ENCODE peak calls at places on chromosomes 13 and 19, in four cellular contexts. One of them, this sample, is unnamed.

GRCh38 chr19:48989701-48990291 is 3.3 kb downstream of the GYS1 start:
- DNase-seq in GM12878: no peak
- DNase-seq in A549: no peak
- DNase-seq in H1: no peak
- DNase-seq in this sample: no peak

GRCh38 chr19:5172859-5173577 is 167.6 kb downstream of the PTPRS start:
- DNase-seq in H1: no peak
- DNase-seq in GM12878: no peak
- DNase-seq in A549: peak; percentile 97
- DNase-seq in this sample: no peak

GRCh38 chr19:13098291-13099072 is 4.2 kb downstream of the LYL1 start:
- DNase-seq in H1: no peak
- DNase-seq in A549: no peak
- DNase-seq in GM12878: no peak
- DNase-seq in this sample: no peak

GRCh38 chr19:2064788-2065524 is 13.9 kb upstream of the MKNK2 start:
- DNase-seq in H1: no peak
- DNase-seq in A549: no peak
- DNase-seq in GM12878: no peak
- DNase-seq in this sample: no peak

GRCh38 chr19:3275068-3275582 is 50.7 kb downstream of the CELF5 start:
- DNase-seq in H1: peak; percentile 43
- DNase-seq in GM12878: no peak
- DNase-seq in A549: peak; percentile 42
- DNase-seq in this sample: no peak

GRCh38 chr13:36447501-36447900 is 15.2 kb downstream of the CCNA1 start:
- DNase-seq in H1: no peak
- DNase-seq in A549: no peak
- DNase-seq in GM12878: no peak
- DNase-seq in this sample: no peak

GRCh38 chr19:37989855-37990254 is 82.8 kb downstream of the SIPA1L3 start:
- DNase-seq in H1: peak; percentile 58
- DNase-seq in A549: no peak
- DNase-seq in GM12878: no peak
- DNase-seq in this sample: no peak

GRCh38 chr13:28964052-28964451 is 143.9 kb downstream of the MTUS2 start:
- DNase-seq in GM12878: no peak
- DNase-seq in A549: no peak
- DNase-seq in H1: no peak
- DNase-seq in this sample: no peak

GRCh38 chr19:49570138-49570856 is 10.1 kb downstream of the NOSIP start:
- DNase-seq in H1: no peak
- DNase-seq in GM12878: no peak
- DNase-seq in A549: peak; percentile 92
- DNase-seq in this sample: peak; percentile 86

GRCh38 chr13:31595568-31595967 is 143.8 kb upstream of the RXFP2 start:
- DNase-seq in H1: no peak
- DNase-seq in A549: no peak
- DNase-seq in GM12878: no peak
- DNase-seq in this sample: no peak

GRCh38 chr13:53683146-53683545 is 654.5 kb downstream of the OLFM4 start:
- DNase-seq in GM12878: no peak
- DNase-seq in A549: no peak
- DNase-seq in H1: no peak
- DNase-seq in this sample: no peak

GRCh38 chr13:106490887-106491321 is 44.6 kb downstream of the EFNB2 start:
- DNase-seq in GM12878: no peak
- DNase-seq in A549: no peak
- DNase-seq in H1: no peak
- DNase-seq in this sample: no peak

GRCh38 chr13:35210234-35210633 is 266.3 kb downstream of the MAB21L1 start:
- DNase-seq in H1: no peak
- DNase-seq in A549: no peak
- DNase-seq in GM12878: no peak
- DNase-seq in this sample: peak; percentile 3

GRCh38 chr13:72504026-72504925 is 223.2 kb downstream of the MZT1 start:
- DNase-seq in H1: no peak
- DNase-seq in GM12878: no peak
- DNase-seq in A549: no peak
- DNase-seq in this sample: no peak

GRCh38 chr13:52599037-52599852 is 43.0 kb upstream of the HNRNPA1L2 start:
- DNase-seq in A549: no peak
- DNase-seq in H1: no peak
- DNase-seq in GM12878: no peak
- DNase-seq in this sample: no peak

GRCh38 chr13:52597676-52598075 is 44.6 kb upstream of the HNRNPA1L2 start:
- DNase-seq in A549: no peak
- DNase-seq in H1: no peak
- DNase-seq in GM12878: no peak
- DNase-seq in this sample: no peak

GRCh38 chr13:52600666-52601065 is 41.6 kb upstream of the HNRNPA1L2 start:
- DNase-seq in A549: no peak
- DNase-seq in GM12878: no peak
- DNase-seq in H1: no peak
- DNase-seq in this sample: no peak

DNA sequence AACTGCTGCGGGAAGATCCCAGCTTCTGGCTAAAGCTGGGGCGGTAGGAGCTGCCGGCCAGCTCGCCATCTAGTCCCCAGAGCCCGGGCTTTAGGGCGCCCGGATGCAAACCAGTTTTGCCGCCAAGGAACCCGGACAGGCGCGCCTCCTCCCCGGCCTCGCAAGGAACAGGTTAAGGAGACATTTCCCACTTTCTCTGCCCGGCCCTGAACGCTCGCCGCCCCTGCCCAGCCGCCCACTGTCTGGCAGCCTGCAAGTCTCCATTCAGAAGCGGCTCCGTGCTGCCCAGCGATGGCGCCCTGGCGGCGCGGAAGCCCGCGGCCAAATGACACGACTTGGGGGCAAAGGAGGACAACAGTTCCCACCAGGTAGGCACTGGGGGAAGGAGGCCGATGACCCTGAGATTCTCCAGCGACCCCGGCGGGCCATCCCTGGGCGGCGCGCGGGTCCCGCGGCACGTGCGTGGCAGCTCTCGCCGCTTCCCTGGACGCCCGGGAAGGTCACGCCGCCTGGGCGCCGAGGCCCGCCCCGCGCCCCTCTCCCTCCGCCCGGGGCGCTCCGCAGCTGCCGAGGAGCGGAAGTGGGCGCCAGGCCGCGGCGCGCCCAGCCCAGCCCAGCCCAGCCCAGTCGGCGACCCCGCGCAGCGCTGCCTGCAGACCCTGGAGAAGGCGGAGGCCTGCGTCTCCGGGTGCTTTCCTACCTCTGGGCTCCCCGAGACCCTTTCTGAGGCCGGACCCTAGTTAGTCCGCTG is 42.2 kb upstream of the HNRNPA1L2 start:
- DNase-seq in A549: no peak
- DNase-seq in H1: no peak
- DNase-seq in GM12878: no peak
- DNase-seq in this sample: peak; percentile 85
- TF ChIP-seq CHD2 in A549: no peak
- TF ChIP-seq CHD2 in H1: no peak
- TF ChIP-seq CHD2 in GM12878: no peak
- TF ChIP-seq CHD2 in this sample: no peak

DNA sequence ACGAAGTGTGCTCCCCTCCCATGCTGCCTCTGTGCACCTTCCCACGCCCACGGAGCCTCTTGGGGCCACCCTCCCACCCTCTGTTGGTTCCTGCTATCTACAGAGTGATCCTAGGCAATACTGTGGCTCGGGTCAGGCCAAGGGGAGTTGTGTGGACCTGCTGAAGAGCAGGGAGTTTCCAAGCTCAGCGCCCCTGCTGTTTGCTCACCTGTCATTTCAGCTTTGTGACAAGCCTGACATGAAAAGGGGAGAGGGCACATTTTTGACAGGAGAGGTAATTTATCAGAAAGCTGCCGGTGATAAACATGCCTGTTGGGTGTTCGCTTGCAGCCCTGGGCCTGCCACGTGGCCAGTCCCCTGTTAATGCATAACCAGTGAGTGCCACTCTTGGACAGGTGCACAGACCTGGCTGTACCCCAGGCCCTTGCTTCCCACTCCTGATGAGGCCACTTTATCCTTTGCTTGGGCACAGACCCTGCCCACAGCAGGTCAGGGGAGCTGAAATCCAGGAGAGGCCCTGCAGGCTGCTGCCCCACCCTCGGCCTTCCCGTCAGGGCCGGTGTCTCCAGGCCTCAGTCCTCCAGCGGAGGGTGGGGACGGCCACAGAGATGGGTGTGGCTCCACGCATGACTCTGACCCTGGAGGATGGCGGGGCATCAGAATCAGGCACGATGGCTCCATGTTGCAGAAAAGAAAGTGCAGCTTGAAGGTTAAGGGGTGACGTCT is 201.5 kb upstream of the GPR12 start:
- DNase-seq in A549: no peak
- DNase-seq in GM12878: no peak
- DNase-seq in H1: no peak
- DNase-seq in this sample: no peak
- H3K27ac ChIP-seq in A549: no peak overlapping the region
- H3K27ac ChIP-seq in GM12878: no peak overlapping the region
- H3K27ac ChIP-seq in H1: no peak overlapping the region
- H3K27ac ChIP-seq in this sample: no peak overlapping the region

GRCh38 chr13:44854264-44855060 is 134.8 kb downstream of the NUFIP1 start:
- DNase-seq in GM12878: no peak
- DNase-seq in H1: no peak
- DNase-seq in A549: no peak
- DNase-seq in this sample: no peak
- TF ChIP-seq CHD2 in GM12878: no peak
- TF ChIP-seq CHD2 in H1: no peak
- TF ChIP-seq CHD2 in A549: no peak
- TF ChIP-seq CHD2 in this sample: no peak

GRCh38 chr19:51324082-51324481 is 12.6 kb downstream of the IGLON5 start:
- DNase-seq in GM12878: no peak
- DNase-seq in H1: no peak
- DNase-seq in A549: no peak
- DNase-seq in this sample: no peak

GRCh38 chr19:51326216-51327065 is 15.0 kb downstream of the IGLON5 start:
- DNase-seq in GM12878: no peak
- DNase-seq in A549: no peak
- DNase-seq in H1: no peak
- DNase-seq in this sample: no peak

GRCh38 chr19:51323481-51323891 is 12.0 kb downstream of the IGLON5 start:
- DNase-seq in GM12878: no peak
- DNase-seq in H1: no peak
- DNase-seq in A549: no peak
- DNase-seq in this sample: no peak

GRCh38 chr19:51327066-51327985 is 14.6 kb downstream of the VSIG10L start:
- DNase-seq in GM12878: no peak
- DNase-seq in A549: peak; percentile 85
- DNase-seq in H1: peak; percentile 38
- DNase-seq in this sample: no peak

GRCh38 chr19:51325161-51325979 is 13.9 kb downstream of the IGLON5 start:
- DNase-seq in H1: no peak
- DNase-seq in GM12878: no peak
- DNase-seq in A549: no peak
- DNase-seq in this sample: no peak
- H3K27ac ChIP-seq in H1: no peak overlapping the region
- H3K27ac ChIP-seq in GM12878: no peak overlapping the region
- H3K27ac ChIP-seq in A549: no peak overlapping the region
- H3K27ac ChIP-seq in this sample: no peak overlapping the region

DNA sequence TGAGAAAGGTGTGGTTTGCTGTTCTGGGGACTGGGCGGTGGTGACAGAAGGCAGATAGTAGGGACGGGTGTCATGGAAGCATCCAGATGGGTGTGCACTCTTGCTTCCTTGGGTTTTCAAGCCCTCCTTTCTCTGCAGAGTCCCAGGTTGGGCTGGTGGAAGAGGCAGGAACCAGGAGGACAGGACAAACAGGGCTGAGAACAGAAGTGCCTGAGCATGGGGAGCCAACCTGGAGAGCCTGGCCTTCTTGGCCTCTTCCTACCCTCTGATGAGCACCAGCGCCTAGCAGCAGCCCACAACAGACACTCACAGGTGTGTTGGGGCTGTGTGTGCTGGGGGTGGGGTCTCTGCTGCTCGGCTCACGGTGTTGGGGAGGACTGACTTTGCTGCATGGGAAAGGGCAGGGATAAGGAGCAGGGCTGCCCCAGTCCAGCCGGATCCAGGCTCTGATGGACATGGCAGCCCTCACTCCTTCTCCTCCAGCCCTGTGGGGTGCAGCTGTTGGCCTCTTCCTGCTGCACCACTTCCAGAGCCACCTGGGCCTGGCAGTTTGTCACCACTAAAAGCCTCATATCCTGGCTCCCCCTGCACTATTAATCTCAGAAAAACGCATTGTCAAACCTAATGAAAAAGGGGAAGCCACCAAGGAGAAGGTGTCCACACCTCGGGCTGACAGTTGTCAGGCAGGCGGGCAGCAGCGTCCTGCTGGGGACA is 150.7 kb upstream of the TSHZ3 start:
- DNase-seq in GM12878: no peak
- DNase-seq in A549: no peak
- DNase-seq in H1: no peak
- DNase-seq in this sample: no peak
- TF ChIP-seq CHD2 in GM12878: no peak
- TF ChIP-seq CHD2 in A549: no peak
- TF ChIP-seq CHD2 in H1: no peak
- TF ChIP-seq CHD2 in this sample: no peak